ENCODE peak calls at places on chromosomes 7 and 10, in six cellular contexts. A, Q, H, B, T and K are unnamed samples.

GRCh38 chr10:129774736-129775401 is 189.2 kb downstream of the EBF3 start:
- DNase-seq in B (peak), A (peak), Q (no peak), H (no peak), T (no peak), K (no peak)

GRCh38 chr10:64555609-64556008 is 1034.4 kb downstream of the REEP3 start:
- DNase-seq in A (no peak), Q (no peak), B (no peak), H (no peak), T (no peak), K (no peak)

GRCh38 chr7:136853654-136854053 is 14.8 kb upstream of the CHRM2 start:
- DNase-seq in A (no peak), Q (no peak), H (no peak), T (no peak), B (no peak), K (no peak)

GRCh38 chr10:5654218-5654755 is 12.1 kb downstream of the ASB13 start:
- DNase-seq in H (no peak), B (no peak), T (no peak), A (no peak), Q (peak), K (no peak)

GRCh38 chr10:2897619-2898508 is 169.5 kb upstream of the PFKP start:
- DNase-seq in B (no peak), T (no peak), Q (no peak), A (no peak), H (no peak), K (no peak)

GRCh38 chr7:45456747-45457146 is 117.4 kb upstream of the ADCY1 start:
- DNase-seq in T (no peak), B (no peak), H (no peak), Q (no peak), A (no peak), K (no peak)

GRCh38 chr7:95525503-95525902 is 39.8 kb downstream of the ASB4 start:
- DNase-seq in B (no peak), H (no peak), T (no peak), A (no peak), Q (no peak), K (no peak)

GRCh38 chr7:151518781-151519044 is 982 bp downstream of the RHEB start:
- DNase-seq in H (no peak), B (no peak), T (no peak), A (no peak), Q (no peak), K (no peak)

GRCh38 chr10:5518143-5518542 is 6.6 kb upstream of the CALML3 start:
- DNase-seq in A (no peak), T (no peak), Q (no peak), H (no peak), B (no peak), K (no peak)

GRCh38 chr10:86310291-86310690 is 56.3 kb downstream of the GRID1 start:
- DNase-seq in Q (no peak), H (no peak), T (no peak), B (peak), A (no peak), K (no peak)

GRCh38 chr10:7788640-7789335 is 811 bp downstream of the ATP5F1C start:
- DNase-seq in B (no peak), H (no peak), Q (peak), A (no peak), T (no peak), K (no peak)

GRCh38 chr7:20132596-20132995 is 84.6 kb downstream of the MACC1 start:
- DNase-seq in T (no peak), B (no peak), A (no peak), H (no peak), Q (no peak), K (no peak)

GRCh38 chr7:5469375-5470166 is 45.9 kb upstream of the TNRC18 start:
- DNase-seq in T (no peak), H (no peak), Q (no peak), A (no peak), B (no peak), K (no peak)

GRCh38 chr7:30226593-30227268 is 57.7 kb upstream of the ZNRF2 start:
- DNase-seq in T (no peak), Q (peak), B (peak), A (no peak), H (no peak), K (no peak)

GRCh38 chr7:69840248-69840647 is 242.0 kb downstream of the AUTS2 start:
- DNase-seq in B (no peak), T (peak), Q (no peak), H (no peak), A (no peak), K (no peak)

GRCh38 chr7:1800876-1801275 is 130.8 kb downstream of the ELFN1 start:
- DNase-seq in Q (no peak), B (no peak), T (no peak), H (no peak), A (peak), K (no peak)

GRCh38 chr10:90966146-90966545 is 45.3 kb upstream of the ANKRD1 start:
- DNase-seq in H (no peak), A (no peak), T (no peak), B (no peak), Q (no peak), K (no peak)

GRCh38 chr10:110069502-110069982 is 61.8 kb downstream of the ADD3 start:
- DNase-seq in Q (no peak), H (no peak), A (no peak), T (peak), B (no peak), K (no peak)

GRCh38 chr7:20199015-20199737 is 18.0 kb downstream of the MACC1 start:
- DNase-seq in B (no peak), H (no peak), Q (peak), A (no peak), T (no peak), K (no peak)

GRCh38 chr10:27252267-27253000 is 11.8 kb upstream of the ACBD5 start:
- DNase-seq in B (peak), A (no peak), T (no peak), Q (peak), H (peak), K (no peak)

GRCh38 chr10:35204650-35205319 is 78.1 kb downstream of the CREM start:
- DNase-seq in B (no peak), Q (no peak), A (no peak), H (no peak), T (no peak), K (no peak)

GRCh38 chr10:77159538-77160110 is 478.0 kb downstream of the KCNMA1 start:
- DNase-seq in B (no peak), A (no peak), H (no peak), T (no peak), Q (no peak), K (no peak)

GRCh38 chr10:48462482-48463020 is 142.3 kb downstream of the ARHGAP22 start:
- DNase-seq in H (no peak), A (no peak), Q (no peak), T (no peak), B (peak), K (no peak)

GRCh38 chr10:100020161-100020882 is 10.6 kb upstream of the DNMBP start:
- DNase-seq in A (no peak), Q (no peak), H (no peak), B (no peak), T (no peak), K (no peak)

GRCh38 chr10:27695088-27695487 is 50.5 kb downstream of the MKX start:
- DNase-seq in H (no peak), Q (no peak), A (no peak), T (no peak), B (no peak), K (no peak)

GRCh38 chr10:86335257-86335656 is 31.3 kb downstream of the GRID1 start:
- DNase-seq in A (no peak), Q (no peak), B (no peak), H (no peak), T (no peak), K (no peak)

GRCh38 chr7:35680403-35681013 is 14.4 kb downstream of the HERPUD2 start:
- DNase-seq in A (no peak), Q (no peak), T (no peak), B (no peak), H (no peak), K (no peak)

GRCh38 chr10:6202684-6203330 is at the start of gene PFKFB3:
- DNase-seq in A (peak), T (peak), H (peak), Q (peak), B (peak), K (peak)

GRCh38 chr10:3097160-3097559 is 29.8 kb downstream of the PFKP start:
- DNase-seq in B (no peak), H (no peak), Q (no peak), T (no peak), A (no peak), K (no peak)

GRCh38 chr10:48599830-48600134 is 5.1 kb downstream of the ARHGAP22 start:
- DNase-seq in B (no peak), H (no peak), Q (peak), T (no peak), A (no peak), K (no peak)

GRCh38 chr7:157313645-157314044 is 23.2 kb upstream of the DNAJB6 start:
- DNase-seq in H (no peak), Q (no peak), B (no peak), T (no peak), A (no peak), K (no peak)

GRCh38 chr7:128910569-128910945 is at the start of gene KCP:
- DNase-seq in H (no peak), T (no peak), B (peak), Q (no peak), A (no peak), K (no peak)

GRCh38 chr7:121330053-121330833 is 1.4 kb downstream of the WNT16 start:
- DNase-seq in H (no peak), B (peak), A (peak), Q (no peak), T (no peak), K (no peak)

GRCh38 chr7:121327671-121328070 is 1.1 kb upstream of the WNT16 start:
- DNase-seq in H (no peak), T (no peak), Q (no peak), B (no peak), A (no peak), K (no peak)

GRCh38 chr7:121328508-121329459 is at the start of gene WNT16:
- DNase-seq in T (no peak), H (no peak), Q (no peak), A (no peak), B (peak), K (no peak)

GRCh38 chr7:121331048-121331447 is 2.2 kb downstream of the WNT16 start:
- DNase-seq in B (no peak), T (no peak), Q (no peak), H (no peak), A (no peak), K (no peak)

DNA sequence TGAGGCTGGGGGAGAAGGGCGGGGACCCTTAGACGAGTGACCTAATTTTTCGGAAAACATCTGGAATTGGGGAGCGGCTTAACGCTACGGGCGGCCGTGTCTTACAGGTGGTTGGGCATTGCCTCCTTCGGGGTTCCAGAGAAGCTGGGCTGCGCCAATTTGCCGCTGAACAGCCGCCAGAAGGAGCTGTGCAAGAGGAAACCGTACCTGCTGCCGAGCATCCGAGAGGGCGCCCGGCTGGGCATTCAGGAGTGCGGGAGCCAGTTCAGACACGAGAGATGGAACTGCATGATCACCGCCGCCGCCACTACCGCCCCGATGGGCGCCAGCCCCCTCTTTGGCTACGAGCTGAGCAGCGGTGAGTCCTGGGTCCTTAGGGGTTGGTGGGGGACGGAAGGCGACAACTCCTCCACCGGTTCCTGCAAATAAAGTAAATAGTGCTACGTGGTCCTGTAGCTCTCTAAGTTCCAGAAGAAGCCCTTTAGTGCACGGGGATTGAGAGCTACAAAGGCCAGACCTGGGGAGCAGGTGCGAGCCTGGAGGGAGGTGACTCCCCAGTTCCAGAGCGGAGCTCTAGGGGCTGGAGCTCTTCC is 756 bp downstream of the WNT16 start:
- DNase-seq in T (no peak), B (peak), Q (peak), H (no peak), A (no peak), K (no peak)
- TF ChIP-seq CTCF in T (peak), B (peak), Q (peak), H (no peak), A (no peak), K (no peak)

GRCh38 chr10:95220539-95220938 is 26.5 kb downstream of the ACSM6 start:
- DNase-seq in H (no peak), B (no peak), A (no peak), Q (no peak), T (no peak), K (no peak)

GRCh38 chr10:95214369-95214768 is 20.3 kb downstream of the ACSM6 start:
- DNase-seq in A (no peak), T (no peak), B (no peak), Q (no peak), H (no peak), K (no peak)

GRCh38 chr10:95214793-95215192 is 20.8 kb downstream of the ACSM6 start:
- DNase-seq in T (no peak), Q (peak), H (no peak), B (no peak), A (no peak), K (no peak)

GRCh38 chr10:95221124-95221523 is 27.1 kb downstream of the ACSM6 start:
- DNase-seq in H (no peak), B (peak), A (no peak), Q (peak), T (no peak), K (no peak)

DNA sequence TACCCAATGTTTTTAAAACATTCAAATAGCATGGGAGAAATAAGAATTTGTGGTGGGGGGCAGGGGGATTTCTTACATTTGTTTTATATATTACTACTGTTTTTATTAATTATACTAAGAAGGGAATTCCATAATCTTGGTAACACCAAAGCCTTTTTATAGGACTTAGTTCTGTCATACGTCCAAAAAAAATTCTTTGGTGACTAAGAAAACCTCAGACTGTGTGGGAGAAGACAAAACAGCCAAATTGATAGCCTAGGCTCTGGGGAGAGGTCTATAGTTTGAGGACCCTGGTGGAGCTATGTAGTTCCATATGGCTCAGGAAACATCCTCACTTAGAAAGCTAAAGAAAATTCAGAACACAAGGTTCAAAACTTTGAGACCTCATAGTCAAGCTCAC is 23.4 kb downstream of the ACSM6 start:
- DNase-seq in A (no peak), Q (no peak), B (no peak), H (no peak), T (no peak), K (no peak)
- TF ChIP-seq CTCF in A (no peak), Q (no peak), B (no peak), H (no peak), T (no peak), K (no peak)

GRCh38 chr10:93095225-93095624 is 21.5 kb downstream of the CYP26A1 start:
- DNase-seq in H (no peak), Q (no peak), T (no peak), A (no peak), B (no peak), K (no peak)
- TF ChIP-seq CTCF in H (no peak), Q (no peak), T (no peak), A (no peak), B (peak), K (no peak)

GRCh38 chr10:17685227-17685840 is 41.4 kb downstream of the STAM start:
- DNase-seq in H (no peak), A (no peak), Q (no peak), B (no peak), T (no peak), K (no peak)
- TF ChIP-seq CTCF in H (no peak), A (no peak), Q (no peak), B (no peak), T (no peak), K (no peak)

DNA sequence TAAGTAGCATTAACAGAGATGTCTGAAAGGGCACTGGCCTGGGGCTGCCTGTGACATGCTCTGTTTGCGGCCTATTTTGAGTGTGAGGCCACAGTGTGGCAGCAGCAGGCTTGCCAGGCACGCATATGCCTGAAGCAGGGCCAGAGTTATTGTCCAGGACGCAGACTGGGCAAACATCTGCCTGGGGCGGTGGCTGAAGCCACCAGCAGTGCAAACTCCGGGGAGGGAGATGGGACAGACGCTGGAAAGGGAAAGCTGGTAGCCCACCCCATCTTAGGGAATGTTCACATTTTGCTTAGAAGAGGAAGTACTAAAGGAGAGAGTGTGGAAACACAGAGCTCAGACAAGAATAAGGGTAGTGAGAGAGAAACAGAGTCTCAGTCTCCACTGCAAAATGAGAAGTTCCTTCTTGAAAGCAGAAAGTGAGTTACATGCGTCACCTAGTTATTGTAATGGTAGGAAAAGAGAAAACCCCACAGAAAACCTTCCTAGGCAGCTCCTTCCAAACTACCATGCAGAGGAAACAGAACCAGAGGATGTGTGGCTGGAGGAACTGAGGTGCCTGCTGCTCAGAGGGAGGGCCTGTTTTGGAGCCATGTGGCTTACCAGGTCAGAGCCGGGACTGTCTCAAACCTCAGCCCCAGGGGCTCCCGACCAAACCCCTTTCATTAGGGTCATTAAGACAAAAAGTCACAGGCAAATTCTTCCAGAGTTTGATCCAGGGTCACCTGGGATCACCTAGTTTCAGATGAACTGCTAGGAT is 14.5 kb downstream of the AKR1B1 start:
- DNase-seq in B (no peak), Q (peak), A (no peak), T (no peak), H (no peak), K (no peak)
- TF ChIP-seq CTCF in B (no peak), Q (peak), A (no peak), T (no peak), H (no peak), K (no peak)

GRCh38 chr10:24642921-24643678 is 80.6 kb downstream of the ARHGAP21 start:
- DNase-seq in B (no peak), T (peak), Q (peak), A (no peak), H (peak), K (no peak)
- TF ChIP-seq CTCF in B (peak), T (peak), Q (peak), A (peak), H (peak), K (peak)

GRCh38 chr10:96912405-96912804 is 80.3 kb downstream of the LCOR start:
- DNase-seq in A (no peak), B (no peak), H (no peak), Q (peak), T (no peak), K (no peak)

GRCh38 chr10:96906864-96907263 is 74.8 kb downstream of the LCOR start:
- DNase-seq in T (no peak), A (no peak), B (no peak), H (no peak), Q (no peak), K (no peak)

GRCh38 chr10:96913910-96914309 is 81.8 kb downstream of the LCOR start:
- DNase-seq in A (no peak), B (no peak), T (no peak), H (no peak), Q (no peak), K (no peak)

DNA sequence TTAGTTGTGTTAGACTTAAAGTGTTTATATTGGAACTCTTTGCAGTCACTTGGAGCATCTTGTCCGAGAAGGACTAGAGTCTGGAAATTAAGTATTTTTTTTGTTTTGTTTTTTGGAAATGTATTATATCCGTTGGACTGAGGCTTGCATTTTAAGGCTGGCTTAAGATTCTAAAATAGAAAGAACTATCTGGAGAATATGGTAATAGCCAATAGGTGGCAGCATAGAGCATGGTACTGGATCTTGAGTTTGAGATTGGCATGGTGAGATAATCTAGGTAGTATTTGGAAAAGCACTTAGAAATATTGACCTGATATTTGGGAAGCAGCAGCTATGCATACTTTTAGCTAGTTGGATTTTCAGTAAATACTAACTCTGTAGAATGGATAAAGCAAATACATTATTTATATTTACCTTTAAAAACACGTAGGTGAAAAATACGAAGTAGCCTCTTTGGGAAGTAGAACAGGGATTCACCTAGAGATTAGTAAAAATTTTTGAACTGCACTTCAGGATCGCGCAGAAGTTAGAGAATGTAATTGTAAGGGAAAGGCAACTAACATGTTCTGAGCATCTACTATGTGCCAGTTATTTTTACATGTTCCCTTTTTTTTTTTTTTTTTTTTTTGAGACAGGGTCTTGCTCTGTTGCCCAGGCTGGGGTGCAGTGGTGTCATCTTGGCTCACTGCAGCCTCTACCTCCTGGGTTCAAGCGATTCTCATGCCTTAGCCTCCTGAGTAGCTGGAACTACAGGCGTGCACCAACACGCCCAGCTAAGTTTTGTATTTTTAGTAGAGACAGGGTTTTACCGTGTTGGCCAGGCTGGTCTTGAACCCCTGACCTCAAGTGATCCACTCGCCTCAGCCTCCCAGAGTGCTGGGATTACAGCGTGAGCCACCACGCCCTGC is 78.6 kb downstream of the LCOR start:
- DNase-seq in Q (peak), H (peak), B (no peak), A (no peak), T (no peak), K (no peak)
- TF ChIP-seq CTCF in Q (peak), H (peak), B (peak), A (peak), T (peak), K (peak)

GRCh38 chr7:140049339-140050024 is 13.3 kb downstream of the PARP12 start:
- DNase-seq in T (no peak), B (no peak), A (peak), H (no peak), Q (no peak), K (no peak)
- TF ChIP-seq CTCF in T (no peak), B (no peak), A (no peak), H (no peak), Q (no peak), K (no peak)